ENCODE peak calls at places on chromosome 18, in five cellular contexts. One of them, this sample, is unnamed.

GRCh38 chr18:49581369-49581768 is 19.5 kb downstream of the LIPG start:
- DNase-seq in stomach: no peak
- DNase-seq in cardiac fibroblast: no peak
- DNase-seq in IMR-90: no peak
- DNase-seq in endothelial cell: no peak
- DNase-seq in this sample: no peak

GRCh38 chr18:56321470-56321869 is 316.9 kb downstream of the TXNL1 start:
- DNase-seq in stomach: no peak
- DNase-seq in cardiac fibroblast: peak; percentile 20
- DNase-seq in IMR-90: no peak
- DNase-seq in endothelial cell: no peak
- DNase-seq in this sample: no peak

GRCh38 chr18:7954229-7954628 is 387.1 kb downstream of the PTPRM start:
- DNase-seq in stomach: no peak
- DNase-seq in cardiac fibroblast: peak; percentile 58
- DNase-seq in IMR-90: peak; percentile 61
- DNase-seq in endothelial cell: no peak
- DNase-seq in this sample: no peak

GRCh38 chr18:48636436-48636835 is 97.6 kb downstream of the CTIF start:
- DNase-seq in stomach: no peak
- DNase-seq in cardiac fibroblast: no peak
- DNase-seq in IMR-90: no peak
- DNase-seq in endothelial cell: no peak
- DNase-seq in this sample: no peak

GRCh38 chr18:38427234-38427633 is 861.6 kb upstream of the CELF4 start:
- DNase-seq in stomach: no peak
- DNase-seq in cardiac fibroblast: no peak
- DNase-seq in IMR-90: no peak
- DNase-seq in endothelial cell: no peak
- DNase-seq in this sample: no peak

GRCh38 chr18:15198116-15198389 is 450.1 kb downstream of the ANKRD30B start:
- DNase-seq in stomach: no peak
- DNase-seq in cardiac fibroblast: no peak
- DNase-seq in IMR-90: no peak
- DNase-seq in endothelial cell: no peak
- DNase-seq in this sample: no peak

GRCh38 chr18:74596959-74597661 is 560 bp upstream of the ZNF407 start:
- DNase-seq in stomach: peak; percentile 68
- DNase-seq in cardiac fibroblast: peak; percentile 80
- DNase-seq in IMR-90: peak; percentile 62
- DNase-seq in endothelial cell: peak; percentile 77
- DNase-seq in this sample: peak; percentile 88

GRCh38 chr18:70503060-70503459 is 214.2 kb downstream of the SOCS6 start:
- DNase-seq in stomach: no peak
- DNase-seq in cardiac fibroblast: no peak
- DNase-seq in IMR-90: no peak
- DNase-seq in endothelial cell: no peak
- DNase-seq in this sample: no peak

GRCh38 chr18:59783138-59783537 is 85.9 kb upstream of the CCBE1 start:
- DNase-seq in stomach: no peak
- DNase-seq in cardiac fibroblast: peak; percentile 83
- DNase-seq in IMR-90: peak; percentile 74
- DNase-seq in endothelial cell: peak; percentile 23
- DNase-seq in this sample: no peak

GRCh38 chr18:42274488-42275137 is 319.6 kb downstream of the PIK3C3 start:
- DNase-seq in stomach: no peak
- DNase-seq in cardiac fibroblast: peak; percentile 35
- DNase-seq in IMR-90: peak; percentile 10
- DNase-seq in endothelial cell: peak; percentile 15
- DNase-seq in this sample: no peak

GRCh38 chr18:1585881-1586488 is 681.3 kb downstream of the ADCYAP1 start:
- DNase-seq in stomach: no peak
- DNase-seq in cardiac fibroblast: peak; percentile 51
- DNase-seq in IMR-90: peak; percentile 3
- DNase-seq in endothelial cell: no peak
- DNase-seq in this sample: no peak

GRCh38 chr18:26863122-26863879 is 2.2 kb downstream of the AQP4 start:
- DNase-seq in stomach: peak; percentile 92
- DNase-seq in cardiac fibroblast: no peak
- DNase-seq in IMR-90: no peak
- DNase-seq in endothelial cell: peak; percentile 36
- DNase-seq in this sample: no peak

GRCh38 chr18:9775172-9775571 is 67.1 kb downstream of the RAB31 start:
- DNase-seq in stomach: no peak
- DNase-seq in cardiac fibroblast: no peak
- DNase-seq in IMR-90: no peak
- DNase-seq in endothelial cell: no peak
- DNase-seq in this sample: no peak

GRCh38 chr18:58570360-58571064 is 58.4 kb downstream of the ALPK2 start:
- DNase-seq in stomach: no peak
- DNase-seq in cardiac fibroblast: peak; percentile 25
- DNase-seq in IMR-90: no peak
- DNase-seq in endothelial cell: no peak
- DNase-seq in this sample: peak; percentile 32

GRCh38 chr18:61039251-61039650 is 294.0 kb upstream of the CDH20 start:
- DNase-seq in stomach: no peak
- DNase-seq in cardiac fibroblast: no peak
- DNase-seq in IMR-90: no peak
- DNase-seq in endothelial cell: no peak
- DNase-seq in this sample: no peak

GRCh38 chr18:47746615-47747014 is 183.8 kb downstream of the SMAD2 start:
- DNase-seq in stomach: peak; percentile 17
- DNase-seq in cardiac fibroblast: no peak
- DNase-seq in IMR-90: no peak
- DNase-seq in endothelial cell: no peak
- DNase-seq in this sample: no peak

GRCh38 chr18:7980136-7980535 is 413.0 kb downstream of the PTPRM start:
- DNase-seq in stomach: no peak
- DNase-seq in cardiac fibroblast: no peak
- DNase-seq in IMR-90: no peak
- DNase-seq in endothelial cell: peak; percentile 21
- DNase-seq in this sample: no peak

GRCh38 chr18:75207298-75208054 is 1.5 kb downstream of the PTGR3 start:
- DNase-seq in stomach: no peak
- DNase-seq in cardiac fibroblast: peak; percentile 43
- DNase-seq in IMR-90: peak; percentile 73
- DNase-seq in endothelial cell: no peak
- DNase-seq in this sample: no peak

GRCh38 chr18:10559566-10560456 is 34.0 kb downstream of the NAPG start:
- DNase-seq in stomach: no peak
- DNase-seq in cardiac fibroblast: no peak
- DNase-seq in IMR-90: peak; percentile 28
- DNase-seq in endothelial cell: no peak
- DNase-seq in this sample: no peak

GRCh38 chr18:24368749-24369148 is 28.9 kb downstream of the OSBPL1A start:
- DNase-seq in stomach: no peak
- DNase-seq in cardiac fibroblast: no peak
- DNase-seq in IMR-90: peak; percentile 20
- DNase-seq in endothelial cell: no peak
- DNase-seq in this sample: peak; percentile 44

GRCh38 chr18:8611916-8612576 is 2.8 kb downstream of the RAB12 start:
- DNase-seq in stomach: no peak
- DNase-seq in cardiac fibroblast: no peak
- DNase-seq in IMR-90: no peak
- DNase-seq in endothelial cell: no peak
- DNase-seq in this sample: no peak

GRCh38 chr18:79343567-79344207 is 52.0 kb upstream of the NFATC1 start:
- DNase-seq in stomach: peak; percentile 46
- DNase-seq in cardiac fibroblast: no peak
- DNase-seq in IMR-90: no peak
- DNase-seq in endothelial cell: no peak
- DNase-seq in this sample: no peak

GRCh38 chr18:47397671-47398319 is 146.3 kb upstream of the SKOR2 start:
- DNase-seq in stomach: no peak
- DNase-seq in cardiac fibroblast: no peak
- DNase-seq in IMR-90: no peak
- DNase-seq in endothelial cell: peak; percentile 14
- DNase-seq in this sample: no peak

GRCh38 chr18:55320399-55321255 is 267.4 kb downstream of the TCF4 start:
- DNase-seq in stomach: no peak
- DNase-seq in cardiac fibroblast: no peak
- DNase-seq in IMR-90: peak; percentile 48
- DNase-seq in endothelial cell: no peak
- DNase-seq in this sample: no peak

GRCh38 chr18:53380063-53380639 is 844.3 kb downstream of the MBD2 start:
- DNase-seq in stomach: no peak
- DNase-seq in cardiac fibroblast: peak; percentile 28
- DNase-seq in IMR-90: peak; percentile 31
- DNase-seq in endothelial cell: peak; percentile 6
- DNase-seq in this sample: no peak

GRCh38 chr18:75244336-75244735 is 33.7 kb downstream of the TSHZ1 start:
- DNase-seq in stomach: no peak
- DNase-seq in cardiac fibroblast: no peak
- DNase-seq in IMR-90: no peak
- DNase-seq in endothelial cell: peak; percentile 24
- DNase-seq in this sample: no peak

GRCh38 chr18:6355789-6356589 is 58.7 kb downstream of the L3MBTL4 start:
- DNase-seq in stomach: no peak
- DNase-seq in cardiac fibroblast: no peak
- DNase-seq in IMR-90: peak; percentile 40
- DNase-seq in endothelial cell: no peak
- DNase-seq in this sample: no peak

GRCh38 chr18:10689231-10689953 is 163.6 kb downstream of the NAPG start:
- DNase-seq in stomach: no peak
- DNase-seq in cardiac fibroblast: no peak
- DNase-seq in IMR-90: no peak
- DNase-seq in endothelial cell: no peak
- DNase-seq in this sample: peak; percentile 57

GRCh38 chr18:36912887-36913286 is 84.0 kb downstream of the KIAA1328 start:
- DNase-seq in stomach: no peak
- DNase-seq in cardiac fibroblast: no peak
- DNase-seq in IMR-90: no peak
- DNase-seq in endothelial cell: no peak
- DNase-seq in this sample: no peak

GRCh38 chr18:67893896-67894295 is 377.4 kb upstream of the DSEL start:
- DNase-seq in stomach: no peak
- DNase-seq in cardiac fibroblast: no peak
- DNase-seq in IMR-90: no peak
- DNase-seq in endothelial cell: no peak
- DNase-seq in this sample: no peak

GRCh38 chr18:63511285-63511684 is 30.9 kb upstream of the SERPINB12 start:
- DNase-seq in stomach: no peak
- DNase-seq in cardiac fibroblast: peak; percentile 63
- DNase-seq in IMR-90: peak; percentile 63
- DNase-seq in endothelial cell: peak; percentile 65
- DNase-seq in this sample: no peak
- TF ChIP-seq CTCF in stomach: no peak
- TF ChIP-seq CTCF in cardiac fibroblast: peak; percentile 83
- TF ChIP-seq CTCF in IMR-90: peak; percentile 58
- TF ChIP-seq CTCF in endothelial cell: peak; percentile 54
- TF ChIP-seq CTCF in this sample: peak; percentile 73

DNA sequence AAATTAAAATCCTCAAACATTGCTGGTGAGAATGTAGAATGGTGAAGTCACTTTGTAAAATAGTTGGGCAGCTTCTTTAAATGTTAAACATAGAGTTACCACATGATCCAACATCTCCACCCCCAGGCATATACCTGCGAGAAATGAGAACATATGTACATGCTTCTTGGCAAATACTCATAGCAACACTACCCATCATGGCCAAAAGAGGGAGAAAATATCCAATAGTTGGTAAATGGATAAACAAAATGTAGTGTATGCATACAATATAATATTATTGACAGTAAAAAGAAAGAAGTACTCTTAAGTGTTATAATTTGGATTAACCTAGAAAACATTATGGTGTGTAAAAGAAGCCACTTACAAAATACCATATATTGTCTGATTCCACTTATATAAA is 185.9 kb downstream of the CDH7 start:
- DNase-seq in stomach: no peak
- DNase-seq in cardiac fibroblast: no peak
- DNase-seq in IMR-90: no peak
- DNase-seq in endothelial cell: no peak
- DNase-seq in this sample: no peak
- TF ChIP-seq CTCF in stomach: no peak
- TF ChIP-seq CTCF in cardiac fibroblast: no peak
- TF ChIP-seq CTCF in IMR-90: no peak
- TF ChIP-seq CTCF in endothelial cell: no peak
- TF ChIP-seq CTCF in this sample: no peak

GRCh38 chr18:23337599-23338444 is 115.3 kb upstream of the RIOK3 start:
- DNase-seq in stomach: no peak
- DNase-seq in cardiac fibroblast: peak; percentile 51
- DNase-seq in IMR-90: peak; percentile 79
- DNase-seq in endothelial cell: no peak
- DNase-seq in this sample: no peak
- TF ChIP-seq CTCF in stomach: no peak
- TF ChIP-seq CTCF in cardiac fibroblast: no peak
- TF ChIP-seq CTCF in IMR-90: peak; percentile 6
- TF ChIP-seq CTCF in endothelial cell: no peak
- TF ChIP-seq CTCF in this sample: no peak

DNA sequence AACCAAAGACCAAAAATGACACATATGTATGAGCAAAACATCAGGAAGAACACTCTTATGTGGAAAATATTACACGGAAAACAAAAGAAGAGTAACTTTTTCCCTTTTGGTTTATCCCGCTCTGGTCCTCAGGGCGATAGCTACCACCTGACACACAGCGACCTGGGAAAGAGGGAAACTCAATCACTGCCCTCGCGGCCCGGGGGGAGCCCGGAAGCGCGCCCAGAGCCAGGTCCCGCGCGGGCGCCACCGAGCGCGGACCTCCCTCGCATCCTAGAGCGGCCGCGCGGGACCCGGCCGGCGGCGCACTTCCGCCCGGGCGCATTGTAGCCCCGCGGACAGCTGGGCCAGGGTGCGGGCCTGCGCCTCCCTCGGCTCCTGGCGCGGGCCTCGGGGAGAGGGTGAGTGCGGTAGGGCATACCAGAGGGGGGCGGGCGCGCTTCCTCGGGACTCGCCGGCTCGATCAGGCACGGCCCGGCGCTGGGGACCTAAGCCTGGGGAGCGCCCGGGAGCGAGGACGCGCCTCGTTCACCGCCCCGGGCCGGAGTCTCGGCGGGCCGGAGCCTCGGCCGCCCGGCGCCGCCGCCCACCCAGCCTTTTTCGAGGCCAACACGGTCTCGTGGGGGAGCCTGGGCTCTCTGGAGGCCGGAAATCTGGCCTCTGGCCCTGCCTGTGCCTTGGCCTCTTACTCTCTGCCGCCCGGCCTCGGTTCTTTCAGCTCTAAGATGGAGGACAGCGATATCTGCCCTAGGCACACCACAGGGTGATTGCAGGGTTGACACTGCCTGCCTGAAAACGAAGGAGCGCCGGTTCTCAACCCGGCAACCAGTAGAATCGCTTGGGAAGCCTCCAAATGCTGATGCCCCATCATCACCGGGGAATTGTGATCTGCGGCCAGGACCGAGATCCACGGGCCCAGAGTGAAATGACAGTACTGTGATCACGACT is at the start of gene ELAC1:
- DNase-seq in stomach: peak; percentile 83
- DNase-seq in cardiac fibroblast: peak; percentile 87
- DNase-seq in IMR-90: peak; percentile 76
- DNase-seq in endothelial cell: peak; percentile 69
- DNase-seq in this sample: peak; percentile 89
- TF ChIP-seq CTCF in stomach: peak; percentile 8
- TF ChIP-seq CTCF in cardiac fibroblast: no peak
- TF ChIP-seq CTCF in IMR-90: peak; percentile 0
- TF ChIP-seq CTCF in endothelial cell: no peak
- TF ChIP-seq CTCF in this sample: no peak